ENCODE peak calls at places on chromosomes 5 and 9, in four cellular contexts. W, A, Z and I are unnamed samples.

GRCh38 chr5:137370511-137371071 is 128.5 kb downstream of the SPOCK1 start:
- DNase-seq in Z (no peak), W (no peak), A (no peak), I (no peak)

GRCh38 chr5:137627293-137627692 is 108.6 kb downstream of the KLHL3 start:
- DNase-seq in A (no peak), Z (no peak), W (no peak), I (no peak)

GRCh38 chr9:91420471-91421021 is 3.1 kb downstream of the NFIL3 start:
- DNase-seq in A (no peak), W (no peak), Z (no peak), I (peak)

GRCh38 chr9:110820378-110820777 is 151.8 kb downstream of the MUSK start:
- DNase-seq in A (no peak), W (no peak), Z (no peak), I (no peak)

GRCh38 chr5:151298063-151298462 is 5.5 kb downstream of the SLC36A3 start:
- DNase-seq in W (no peak), A (no peak), Z (no peak), I (no peak)

GRCh38 chr9:137167752-137168574 is 1.9 kb downstream of the LRRC26 start:
- DNase-seq in A (no peak), W (no peak), Z (no peak), I (no peak)

GRCh38 chr5:3010953-3011763 is 259.7 kb upstream of the IRX2 start:
- DNase-seq in W (no peak), Z (no peak), A (no peak), I (no peak)

GRCh38 chr9:33159058-33159759 is 7.9 kb downstream of the B4GALT1 start:
- DNase-seq in A (peak), Z (no peak), W (peak), I (no peak)

GRCh38 chr5:91521313-91521712 is 138.2 kb upstream of the ARRDC3 start:
- DNase-seq in A (no peak), W (no peak), Z (no peak), I (no peak)

GRCh38 chr9:113756476-113757198 is 119.5 kb upstream of the ZNF618 start:
- DNase-seq in W (no peak), Z (no peak), A (no peak), I (no peak)

GRCh38 chr5:134176523-134177196 is at the start of gene SKP1:
- DNase-seq in Z (peak), W (peak), A (peak), I (peak)

GRCh38 chr5:151215546-151215880 is 8.4 kb downstream of the CCDC69 start:
- DNase-seq in Z (no peak), A (no peak), W (no peak), I (no peak)

GRCh38 chr9:110126986-110127864 is 80.7 kb downstream of the C9orf152 start:
- DNase-seq in W (no peak), Z (no peak), A (peak), I (no peak)